ENCODE peak calls at places on chromosomes 13 and 19, in four cellular contexts. X is A549, T is endothelial cell of umbilical vein, Y is GM12878. D is an unnamed sample.

GRCh38 chr13:23558675-23559536 is 11.3 kb upstream of the TNFRSF19 start:
- DNase-seq in T (peak), X (peak), Y (no peak), D (peak)

GRCh38 chr19:38729653-38730469 is 14.4 kb downstream of the CAPN12 start:
- DNase-seq in X (peak), Y (no peak), T (peak), D (peak)

GRCh38 chr13:27466513-27466912 is 16.1 kb upstream of the MTIF3 start:
- DNase-seq in T (no peak), Y (no peak), X (no peak), D (no peak)

GRCh38 chr19:18763674-18764590 is 27.2 kb downstream of the COMP start:
- DNase-seq in T (no peak), Y (no peak), X (no peak), D (no peak)

GRCh38 chr19:9132422-9132821 is 5.7 kb upstream of the OR7G3 start:
- DNase-seq in Y (no peak), X (no peak), T (no peak), D (no peak)

GRCh38 chr13:51451467-51452390 is 1.1 kb downstream of the INTS6 start:
- DNase-seq in T (peak), Y (no peak), X (peak), D (peak)

GRCh38 chr13:99652901-99653300 is 151.6 kb downstream of the TM9SF2 start:
- DNase-seq in X (no peak), T (no peak), Y (no peak), D (no peak)

GRCh38 chr13:79477968-79478367 is 3.0 kb upstream of the NDFIP2 start:
- DNase-seq in Y (no peak), X (no peak), T (no peak), D (no peak)

GRCh38 chr19:1273263-1274041 is 1.9 kb upstream of the FAM174C start:
- DNase-seq in Y (no peak), X (no peak), T (no peak), D (no peak)

GRCh38 chr13:98451676-98452105 is 125.2 kb downstream of the STK24 start:
- DNase-seq in X (no peak), T (no peak), Y (no peak), D (no peak)

GRCh38 chr19:43780706-43781525 is at the start of gene KCNN4:
- DNase-seq in T (no peak), X (peak), Y (no peak), D (peak)

GRCh38 chr13:61294467-61295186 is 121.0 kb downstream of the PCDH20 start:
- DNase-seq in X (no peak), Y (no peak), T (no peak), D (no peak)

GRCh38 chr19:46975011-46975917 is 44.4 kb upstream of the NPAS1 start:
- DNase-seq in T (no peak), X (no peak), Y (no peak), D (no peak)

GRCh38 chr19:18364826-18365528 is 21.0 kb upstream of the GDF15 start:
- DNase-seq in T (peak), X (peak), Y (no peak), D (peak)

GRCh38 chr19:50725218-50725931 is 2.2 kb downstream of the CLEC11A start:
- DNase-seq in T (no peak), Y (no peak), X (no peak), D (no peak)

GRCh38 chr13:50631041-50631440 is 212.5 kb downstream of the DLEU7 start:
- DNase-seq in Y (no peak), X (no peak), T (peak), D (no peak)

GRCh38 chr13:94454906-94455305 is 24.6 kb downstream of the DCT start:
- DNase-seq in T (no peak), X (no peak), Y (no peak), D (no peak)

GRCh38 chr13:65966991-65967451 is 1263.1 kb downstream of the PCDH9 start:
- DNase-seq in Y (no peak), T (peak), X (peak), D (peak)

GRCh38 chr13:36382030-36382429 is 35.8 kb upstream of the SPART start:
- DNase-seq in T (no peak), Y (no peak), X (no peak), D (no peak)

GRCh38 chr13:38024431-38024830 is 154.9 kb upstream of the TRPC4 start:
- DNase-seq in Y (no peak), T (peak), X (no peak), D (no peak)

GRCh38 chr19:23916991-23917390 is 2.3 kb downstream of the ZNF726 start:
- DNase-seq in X (no peak), T (no peak), Y (no peak), D (peak)

GRCh38 chr13:112205990-112206389 is 139.0 kb downstream of the SOX1 start:
- DNase-seq in Y (no peak), T (no peak), X (no peak), D (no peak)

GRCh38 chr13:84352946-84353345 is 470.7 kb upstream of the SLITRK1 start:
- DNase-seq in X (no peak), Y (no peak), T (no peak), D (no peak)

GRCh38 chr13:67230774-67231480 is 791 bp upstream of the PCDH9 start:
- DNase-seq in T (peak), X (peak), Y (no peak), D (peak)

GRCh38 chr13:77697208-77698103 is at the start of gene SLAIN1:
- DNase-seq in X (peak), T (peak), Y (no peak), D (peak)

GRCh38 chr13:59398127-59398526 is 765.6 kb downstream of the DIAPH3 start:
- DNase-seq in X (no peak), T (peak), Y (no peak), D (peak)

GRCh38 chr19:3358919-3359849 is 7.2 kb upstream of the NFIC start:
- DNase-seq in T (no peak), X (no peak), Y (no peak), D (peak)

GRCh38 chr19:17402982-17403855 is 2.2 kb downstream of the BST2 start:
- DNase-seq in X (peak), T (peak), Y (no peak), D (peak)

GRCh38 chr19:30675086-30675485 is 302.9 kb downstream of the ZNF536 start:
- DNase-seq in Y (no peak), T (no peak), X (no peak), D (no peak)

GRCh38 chr13:39506559-39507390 is 96.2 kb downstream of the LHFPL6 start:
- DNase-seq in X (no peak), Y (no peak), T (no peak), D (no peak)

GRCh38 chr19:18862976-18863842 is 31.4 kb downstream of the UPF1 start:
- DNase-seq in T (no peak), Y (no peak), X (no peak), D (no peak)

GRCh38 chr19:43572172-43572588 is 3.1 kb downstream of the XRCC1 start:
- DNase-seq in T (no peak), Y (no peak), X (no peak), D (no peak)

GRCh38 chr19:52603558-52604207 is 33.6 kb downstream of the ZNF701 start:
- DNase-seq in T (no peak), X (no peak), Y (no peak), D (peak)

GRCh38 chr19:52600639-52601024 is 30.5 kb downstream of the ZNF701 start:
- DNase-seq in Y (no peak), T (no peak), X (no peak), D (peak)

GRCh38 chr19:52599241-52599640 is 29.2 kb downstream of the ZNF701 start:
- DNase-seq in T (no peak), Y (no peak), X (no peak), D (no peak)

GRCh38 chr19:52602931-52603330 is 32.8 kb downstream of the ZNF701 start:
- DNase-seq in Y (no peak), X (no peak), T (no peak), D (no peak)

GRCh38 chr19:52601025-52601973 is 31.2 kb downstream of the ZNF701 start:
- DNase-seq in Y (peak), T (peak), X (no peak), D (peak)
- TF ChIP-seq POLR2A in Y (peak), T (peak), X (no peak), D (peak)

GRCh38 chr19:16084067-16084685 is 7.9 kb downstream of the TPM4 start:
- DNase-seq in T (no peak), X (no peak), Y (no peak), D (peak)
- TF ChIP-seq MYC in T (no peak), X (no peak), Y (no peak), D (no peak)

GRCh38 chr13:114275309-114275708 is 6.1 kb upstream of the UPF3A start:
- DNase-seq in T (no peak), Y (no peak), X (no peak), D (no peak)
- TF ChIP-seq POLR2A in T (no peak), Y (no peak), X (no peak), D (no peak)

DNA sequence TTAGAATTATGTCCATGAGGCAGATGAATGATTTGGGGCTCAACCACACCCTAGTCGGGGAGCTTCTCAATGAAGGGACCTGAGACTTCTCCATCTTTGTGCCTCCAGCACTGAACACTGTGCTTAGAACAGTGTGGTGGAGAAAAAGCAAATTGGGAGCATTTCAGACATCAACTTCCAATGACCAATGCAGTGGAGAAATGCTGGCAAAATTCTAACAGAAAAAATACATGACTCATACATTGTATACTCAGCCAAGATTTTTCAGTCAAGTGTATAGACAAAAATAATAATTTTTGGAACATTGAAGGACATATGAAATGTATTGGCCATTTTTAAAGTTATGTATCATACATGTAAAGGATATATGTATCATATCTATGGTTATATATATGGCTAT is 134.7 kb downstream of the FGF14 start:
- DNase-seq in Y (no peak), X (no peak), T (no peak), D (no peak)
- TF ChIP-seq MYC in Y (no peak), X (no peak), T (no peak), D (no peak)

D was measured in NB4.